ENCODE peak calls at places on chromosomes 13 and 19, in seven cellular contexts. V, A, L, S, X, I and E are unnamed samples.

GRCh38 chr13:66033924-66034323 is 1196.2 kb downstream of the PCDH9 start:
- DNase-seq in V (no peak), A (no peak), L (no peak), X (no peak), S (no peak), I (no peak), E (no peak)

GRCh38 chr13:28451482-28452217 is 43.3 kb downstream of the FLT1 start:
- DNase-seq in X (no peak), S (no peak), L (no peak), I (no peak), A (peak; percentile 72), V (peak; percentile 55), E (no peak)

GRCh38 chr19:54030895-54031586 is 32.7 kb downstream of the VSTM1 start:
- DNase-seq in S (peak; percentile 48), V (peak; percentile 47), A (peak; percentile 49), L (peak; percentile 6), X (no peak), I (no peak), E (no peak)

GRCh38 chr13:57633141-57633949 is 1.8 kb downstream of the PCDH17 start:
- DNase-seq in X (peak; percentile 23), A (peak; percentile 10), I (peak; percentile 57), S (no peak), L (no peak), V (peak; percentile 80), E (no peak)

GRCh38 chr13:91426913-91427312 is 28.5 kb downstream of the GPC5 start:
- DNase-seq in V (peak; percentile 19), X (no peak), L (no peak), I (no peak), S (no peak), A (no peak), E (no peak)

GRCh38 chr19:5890099-5890498 is 13.5 kb downstream of the NDUFA11 start:
- DNase-seq in I (no peak), A (no peak), S (no peak), V (no peak), X (no peak), L (no peak), E (no peak)

GRCh38 chr19:40365613-40366401 is 17.3 kb downstream of the PLD3 start:
- DNase-seq in V (peak; percentile 82), I (peak; percentile 83), X (peak; percentile 64), S (peak; percentile 70), A (peak; percentile 77), L (no peak), E (no peak)

GRCh38 chr13:76012091-76012721 is 376.1 kb downstream of the LMO7 start:
- DNase-seq in A (peak; percentile 32), S (peak; percentile 38), L (no peak), I (no peak), X (no peak), V (peak; percentile 71), E (no peak)

GRCh38 chr13:107266657-107267056 is 698.7 kb upstream of the ARGLU1 start:
- DNase-seq in A (peak; percentile 8), I (no peak), X (no peak), L (peak; percentile 70), S (no peak), V (no peak), E (no peak)

GRCh38 chr13:34340534-34340933 is 522.6 kb downstream of the RFC3 start:
- DNase-seq in S (peak; percentile 69), A (peak; percentile 57), V (no peak), L (no peak), X (no peak), I (no peak), E (peak; percentile 55)

GRCh38 chr19:21328402-21328801 is 808 bp downstream of the ZNF708 start:
- DNase-seq in V (peak; percentile 82), S (no peak), L (peak; percentile 48), X (no peak), A (peak; percentile 4), I (no peak), E (no peak)

GRCh38 chr13:24167666-24168391 is 7.3 kb downstream of the SPATA13 start:
- DNase-seq in L (no peak), A (no peak), V (no peak), I (no peak), X (no peak), S (no peak), E (no peak)

GRCh38 chr19:58581227-58582141 is 8.3 kb upstream of the MZF1 start:
- DNase-seq in I (peak; percentile 93), X (peak; percentile 82), L (no peak), V (peak; percentile 96), A (peak; percentile 91), S (peak; percentile 90), E (no peak)

GRCh38 chr13:60338754-60339153 is 58.3 kb upstream of the TDRD3 start:
- DNase-seq in V (no peak), L (no peak), A (no peak), X (no peak), I (no peak), S (no peak), E (no peak)

GRCh38 chr19:29400917-29401711 is 124.7 kb upstream of the VSTM2B start:
- DNase-seq in I (no peak), X (no peak), L (no peak), A (no peak), S (no peak), V (no peak), E (no peak)

GRCh38 chr19:44723952-44724319 is 24.6 kb upstream of the BCL3 start:
- DNase-seq in L (peak; percentile 45), A (peak; percentile 86), V (peak; percentile 85), S (peak; percentile 96), I (peak; percentile 88), X (peak; percentile 93), E (no peak)

GRCh38 chr13:87535911-87536310 is 135.3 kb upstream of the SLITRK5 start:
- DNase-seq in I (no peak), L (no peak), A (no peak), S (no peak), X (no peak), V (no peak), E (peak; percentile 36)

GRCh38 chr19:35167251-35168119 is 12.9 kb downstream of the FXYD5 start:
- DNase-seq in A (no peak), X (no peak), S (no peak), L (no peak), I (no peak), V (no peak), E (no peak)

GRCh38 chr19:29872224-29872731 is 60.5 kb downstream of the CCNE1 start:
- DNase-seq in I (no peak), V (peak; percentile 61), S (peak; percentile 45), A (peak; percentile 28), X (no peak), L (no peak), E (no peak)